ENCODE peak calls at places on chromosomes 5 and 9, in six cellular contexts. E, I, C, P, T and X are unnamed samples.

GRCh38 chr5:110510146-110510545 is 216.3 kb downstream of the TMEM232 start:
- DNase-seq in T (no peak), I (no peak), E (no peak), P (no peak), C (no peak), X (no peak)

GRCh38 chr5:849651-850301 is 1.0 kb downstream of the ZDHHC11 start:
- DNase-seq in I (no peak), P (peak), T (peak), E (no peak), C (no peak), X (no peak)

GRCh38 chr5:149857499-149857898 is 87.1 kb downstream of the PDE6A start:
- DNase-seq in T (peak), C (peak), P (peak), I (peak), E (peak), X (no peak)

GRCh38 chr9:5879419-5880181 is 11.1 kb upstream of the MLANA start:
- DNase-seq in I (peak), T (no peak), P (no peak), E (peak), C (peak), X (peak)

GRCh38 chr5:123151227-123151951 is 62.3 kb downstream of the PRDM6 start:
- DNase-seq in T (no peak), C (no peak), E (no peak), P (no peak), I (no peak), X (no peak)

GRCh38 chr9:8732367-8733075 is 932.9 kb upstream of the DMAC1 start:
- DNase-seq in T (no peak), P (no peak), I (no peak), E (no peak), C (no peak), X (no peak)

GRCh38 chr9:35832814-35833213 is 3.8 kb downstream of the TMEM8B start:
- DNase-seq in I (no peak), P (no peak), C (no peak), E (no peak), T (no peak), X (no peak)

GRCh38 chr5:124154714-124155113 is 591.7 kb downstream of the ZNF608 start:
- DNase-seq in E (no peak), I (no peak), P (no peak), C (no peak), T (no peak), X (no peak)

GRCh38 chr9:33799928-33800689 is 4.7 kb downstream of the PRSS3 start:
- DNase-seq in C (no peak), P (no peak), E (no peak), I (no peak), T (no peak), X (no peak)

GRCh38 chr5:151585970-151586369 is 5.2 kb downstream of the FAT2 start:
- DNase-seq in C (no peak), E (no peak), T (no peak), P (no peak), I (no peak), X (no peak)

GRCh38 chr5:81906086-81906485 is 65.7 kb upstream of the ATG10 start:
- DNase-seq in P (peak), I (no peak), T (no peak), C (no peak), E (no peak), X (no peak)

GRCh38 chr5:61801174-61801573 is 469.1 kb downstream of the ZSWIM6 start:
- DNase-seq in C (no peak), I (no peak), P (no peak), T (no peak), E (no peak), X (no peak)

GRCh38 chr5:177507165-177507564 is 2.5 kb downstream of the DOK3 start:
- DNase-seq in E (peak), C (no peak), I (peak), P (no peak), T (no peak), X (no peak)

GRCh38 chr9:1231998-1232919 is 182.1 kb downstream of the DMRT2 start:
- DNase-seq in I (peak), E (peak), C (peak), T (peak), P (peak), X (peak)

GRCh38 chr5:138721979-138722378 is 31.2 kb upstream of the CTNNA1 start:
- DNase-seq in C (no peak), I (no peak), T (no peak), P (no peak), E (no peak), X (no peak)

GRCh38 chr5:54651482-54652076 is 134.0 kb downstream of the SNX18 start:
- DNase-seq in E (no peak), P (peak), C (peak), I (peak), T (peak), X (no peak)

GRCh38 chr5:139561655-139562451 is 714 bp downstream of the UBE2D2 start:
- DNase-seq in I (peak), T (peak), C (peak), P (peak), E (peak), X (no peak)

GRCh38 chr9:13568851-13569618 is 289.5 kb upstream of the MPDZ start:
- DNase-seq in T (peak), C (peak), P (no peak), I (no peak), E (no peak), X (no peak)

GRCh38 chr9:79623799-79624721 is 52.3 kb downstream of the TLE4 start:
- DNase-seq in T (peak), I (peak), E (peak), C (no peak), P (peak), X (no peak)

GRCh38 chr5:160524827-160525226 is 103.2 kb downstream of the PTTG1 start:
- DNase-seq in E (no peak), I (no peak), P (no peak), T (no peak), C (no peak), X (no peak)

GRCh38 chr5:10466446-10467073 is 24.9 kb downstream of the ROPN1L start:
- DNase-seq in P (no peak), T (no peak), C (no peak), E (no peak), I (no peak), X (no peak)

GRCh38 chr5:109676920-109677319 is 12.8 kb upstream of the MAN2A1 start:
- DNase-seq in T (no peak), E (no peak), I (no peak), P (no peak), C (peak), X (no peak)

GRCh38 chr9:123376218-123377071 is 20.4 kb downstream of the CRB2 start:
- DNase-seq in C (no peak), I (no peak), P (no peak), E (no peak), T (no peak), X (no peak)

GRCh38 chr5:18798058-18798457 is 1163.8 kb downstream of the TAF11L14 start:
- DNase-seq in I (no peak), P (no peak), E (no peak), C (no peak), T (no peak), X (no peak)

DNA sequence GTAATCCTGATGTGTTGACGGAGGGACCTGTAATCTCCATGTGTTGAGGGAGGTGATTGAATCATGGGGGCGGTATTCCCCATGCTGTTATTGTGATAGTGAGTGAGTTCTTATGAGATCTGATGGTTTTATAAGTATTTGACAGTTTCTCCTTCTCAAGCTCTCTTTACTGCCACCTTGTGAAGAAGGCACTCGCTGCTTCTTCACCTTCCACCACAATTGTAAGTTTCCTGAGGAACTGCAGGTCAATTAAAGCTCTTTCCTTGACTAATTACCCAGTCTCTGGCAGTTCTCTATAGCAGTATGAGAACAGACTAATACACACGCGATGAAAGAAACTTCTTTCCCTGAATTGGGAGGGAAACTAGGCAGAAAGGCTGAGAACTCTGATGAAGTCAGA is 141.1 kb upstream of the RAD23B start:
- DNase-seq in T (no peak), P (no peak), I (peak), E (peak), C (peak), X (no peak)
- TF ChIP-seq CTCF in T (no peak), P (no peak), I (peak), E (peak), C (peak), X (peak)

DNA sequence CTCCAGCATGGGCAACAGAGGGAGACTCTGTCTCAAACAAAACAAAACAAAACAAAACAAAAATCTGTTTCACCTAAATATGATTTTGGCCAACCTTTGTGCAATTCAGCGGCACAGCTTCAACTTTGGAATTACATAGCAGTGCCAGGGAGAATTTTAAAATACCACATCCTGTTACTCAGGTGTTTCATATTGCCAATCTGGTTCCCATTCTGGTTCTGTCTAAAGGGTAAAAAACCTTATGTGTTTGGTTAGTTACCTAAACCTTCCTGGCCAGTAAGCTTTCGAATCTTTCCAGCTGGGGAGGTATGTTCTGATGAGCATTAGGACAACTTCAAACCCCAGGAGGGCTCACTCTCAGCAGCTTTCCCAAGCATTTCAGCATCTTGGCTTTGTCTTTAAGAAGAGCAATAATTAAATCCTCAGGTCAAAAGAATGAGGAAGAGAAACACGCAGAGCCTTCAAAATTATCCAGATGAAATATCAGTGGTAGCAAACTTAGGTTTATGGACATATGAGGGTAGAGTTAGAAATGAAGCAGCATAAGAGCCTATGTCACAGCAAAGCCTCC is 2.7 kb downstream of the DAB2 start:
- DNase-seq in I (no peak), C (no peak), P (no peak), T (no peak), E (no peak), X (no peak)
- H3K4me3 ChIP-seq in I (peak), C (peak), P (no peak), T (peak), E (no peak), X (peak)

GRCh38 chr9:18294229-18294628 is 179.7 kb upstream of the ADAMTSL1 start:
- DNase-seq in C (no peak), E (no peak), I (no peak), P (no peak), T (no peak), X (no peak)

GRCh38 chr9:18296702-18297531 is 177.0 kb upstream of the ADAMTSL1 start:
- DNase-seq in I (peak), P (no peak), C (peak), E (no peak), T (no peak), X (no peak)

GRCh38 chr9:18297532-18297872 is 176.5 kb upstream of the ADAMTSL1 start:
- DNase-seq in T (no peak), I (no peak), C (no peak), P (no peak), E (peak), X (peak)

DNA sequence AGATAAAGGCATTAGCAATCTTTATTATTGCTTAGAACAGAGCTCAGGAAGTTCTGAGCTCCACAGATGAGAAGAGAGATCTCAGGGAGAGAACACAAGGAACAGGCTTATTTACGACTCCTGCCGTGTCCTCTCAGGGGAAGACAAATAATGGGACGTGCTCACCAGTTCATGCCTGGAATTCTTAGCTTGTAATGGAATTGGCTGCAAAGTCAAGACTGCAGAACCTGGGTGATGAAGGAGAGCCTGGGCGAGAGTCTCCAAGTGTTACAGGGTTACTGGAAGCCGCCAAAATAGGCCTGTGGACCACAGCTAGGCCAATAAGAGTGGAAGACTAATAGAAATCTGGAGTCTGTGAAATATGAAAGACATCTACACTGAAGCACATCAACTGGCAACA is 174.5 kb upstream of the ADAMTSL1 start:
- DNase-seq in P (no peak), T (no peak), E (no peak), C (no peak), I (no peak), X (no peak)
- TF ChIP-seq CTCF in P (no peak), T (no peak), E (no peak), C (no peak), I (no peak), X (no peak)

DNA sequence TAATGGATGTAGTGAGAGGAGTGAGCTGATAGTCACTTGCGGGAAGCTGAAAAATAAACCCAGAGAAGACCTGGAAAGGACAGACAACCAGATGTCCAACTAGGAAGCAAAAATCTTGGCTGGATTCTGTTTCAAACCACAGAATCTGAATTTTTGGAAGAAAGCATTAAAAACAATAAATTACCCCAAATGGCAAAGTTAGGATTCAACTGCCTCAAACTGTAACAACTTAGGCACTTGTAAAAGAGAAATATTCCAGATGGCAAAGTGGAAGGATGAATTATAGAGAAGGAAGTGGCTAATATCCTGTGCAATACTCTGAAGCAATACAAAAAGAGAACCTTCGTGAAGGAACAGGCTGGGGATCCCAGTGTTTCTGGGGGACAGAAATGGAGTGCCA is 46.8 kb upstream of the SLIT3 start:
- DNase-seq in C (no peak), I (peak), P (no peak), E (no peak), T (no peak), X (no peak)
- H3K4me3 ChIP-seq in C (no peak), I (no peak), P (no peak), E (no peak), T (no peak), X (no peak)

DNA sequence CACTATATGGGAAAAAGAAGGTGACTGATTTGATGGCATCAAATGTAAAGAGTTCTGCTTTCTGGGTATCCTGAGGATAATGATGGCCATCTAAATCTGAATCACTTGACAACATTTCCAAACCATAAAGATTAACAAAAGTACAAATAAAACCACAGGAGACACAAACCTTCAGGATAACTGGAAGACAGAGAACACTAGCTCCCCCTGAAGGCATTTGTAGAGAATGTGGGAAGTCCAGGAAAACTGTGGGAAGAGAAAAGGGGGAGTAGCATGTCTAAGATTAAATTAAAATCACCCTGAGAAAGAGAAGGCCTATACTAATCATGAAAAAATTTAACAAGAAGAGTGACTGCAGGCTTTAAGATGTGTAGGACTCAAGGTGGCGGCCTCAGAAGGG is 116.2 kb downstream of the PRELID2 start:
- DNase-seq in E (peak), P (no peak), C (peak), I (peak), T (no peak), X (no peak)
- TF ChIP-seq CTCF in E (peak), P (peak), C (peak), I (peak), T (peak), X (peak)

GRCh38 chr9:134149380-134149779 is 13.5 kb downstream of the WDR5 start:
- DNase-seq in T (no peak), P (no peak), E (no peak), I (no peak), C (no peak), X (no peak)
- H3K4me3 ChIP-seq in T (no peak), P (no peak), E (no peak), I (no peak), C (no peak), X (no peak)

DNA sequence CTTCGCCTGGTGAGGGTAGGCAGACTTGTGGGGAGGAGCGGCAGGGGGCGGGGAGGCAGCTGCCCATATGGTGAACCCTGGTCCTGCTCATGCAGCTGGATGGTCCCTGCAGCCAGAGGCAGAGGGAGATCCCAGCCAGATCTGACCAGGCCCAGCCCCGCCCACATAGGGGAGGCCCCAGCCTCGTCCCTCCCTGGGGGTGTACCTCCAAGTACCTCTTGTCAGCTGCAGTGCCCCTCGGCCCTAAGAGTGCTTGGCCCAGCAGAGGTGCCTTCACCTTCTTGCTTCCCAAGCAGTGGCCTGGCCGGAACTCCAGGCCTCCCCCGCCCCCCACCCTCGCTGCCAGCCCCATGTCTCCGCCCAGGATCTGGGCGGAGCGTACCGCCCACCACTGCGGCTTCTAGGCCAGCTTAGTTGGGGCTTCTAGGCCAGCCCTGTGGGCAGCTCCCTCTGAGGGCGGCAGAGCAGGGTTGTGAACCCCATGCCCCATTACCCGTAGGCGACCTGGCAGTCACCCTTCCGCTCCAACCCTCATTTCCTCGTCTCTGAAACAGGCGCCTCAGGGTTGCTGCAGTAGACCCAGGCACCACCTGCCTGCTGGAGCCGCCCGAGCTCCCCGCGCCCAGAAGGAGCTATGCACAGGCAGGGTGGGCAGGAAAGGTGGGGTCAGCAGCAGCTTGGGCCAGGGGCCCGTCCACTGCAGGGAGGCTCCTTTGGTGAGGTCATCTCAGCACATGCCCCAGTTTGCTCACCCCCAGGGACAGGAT is at the start of gene SARDH:
- DNase-seq in E (no peak), P (peak), I (peak), T (peak), C (peak), X (no peak)
- TF ChIP-seq CTCF in E (no peak), P (no peak), I (no peak), T (no peak), C (no peak), X (no peak)

GRCh38 chr5:73642296-73642695 is 16.3 kb downstream of the ARHGEF28 start:
- DNase-seq in I (no peak), P (no peak), E (no peak), T (no peak), C (no peak), X (no peak)
- H3K4me3 ChIP-seq in I (no peak), P (no peak), E (no peak), T (no peak), C (no peak), X (no peak)